ENCODE peak calls at places on chromosomes 7 and 10, in ten cellular contexts. X is mucosa of gallbladder, A is iris pigment epithelial cell, W is germinal center, T is HFF-Myc, V is GM19239, F is stomach, G is anterior cingulate cortex, K is GM23338, S is HEK293T. I is an unnamed sample.

GRCh38 chr10:43316988-43317387 is 50.1 kb upstream of the RASGEF1A start:
- DNase-seq in X (peak), A (no peak), W (no peak), T (no peak), V (no peak), F (no peak), G (no peak), K (peak), S (no peak), I (no peak)

GRCh38 chr7:144995495-144995894 is 159.6 kb upstream of the TPK1 start:
- DNase-seq in X (no peak), A (no peak), W (no peak), T (no peak), V (no peak), F (no peak), G (no peak), K (no peak), S (no peak), I (no peak)

GRCh38 chr10:6025683-6026225 is 36.4 kb downstream of the IL2RA start:
- DNase-seq in X (no peak), A (no peak), W (no peak), T (no peak), V (no peak), F (no peak), G (no peak), K (no peak), S (no peak), I (no peak)

GRCh38 chr7:146831875-146832274 is 715.3 kb downstream of the CNTNAP2 start:
- DNase-seq in X (no peak), A (no peak), W (no peak), T (no peak), V (no peak), F (no peak), G (no peak), K (no peak), S (no peak), I (no peak)

GRCh38 chr10:102988404-102989314 is 70.6 kb downstream of the CNNM2 start:
- DNase-seq in X (no peak), A (peak), W (no peak), T (no peak), V (no peak), F (no peak), G (no peak), K (no peak), S (no peak), I (no peak)

GRCh38 chr10:93821051-93821772 is 63.5 kb downstream of the LGI1 start:
- DNase-seq in X (no peak), A (peak), W (no peak), T (no peak), V (no peak), F (no peak), G (no peak), K (peak), S (no peak), I (peak)

GRCh38 chr7:128167316-128167691 is 73.8 kb upstream of the LEP start:
- DNase-seq in X (peak), A (peak), W (no peak), T (peak), V (no peak), F (peak), G (peak), K (peak), S (peak), I (peak)

GRCh38 chr10:70675496-70676161 is 3.3 kb downstream of the ADAMTS14 start:
- DNase-seq in X (no peak), A (no peak), W (no peak), T (no peak), V (no peak), F (no peak), G (no peak), K (no peak), S (no peak), I (no peak)

GRCh38 chr7:114944742-114945625 is 23.1 kb downstream of the MDFIC start:
- DNase-seq in X (peak), A (peak), W (no peak), T (peak), V (no peak), F (peak), G (no peak), K (peak), S (no peak), I (no peak)

GRCh38 chr7:115533785-115534184 is 496.8 kb downstream of the TFEC start:
- DNase-seq in X (no peak), A (peak), W (no peak), T (no peak), V (no peak), F (no peak), G (no peak), K (no peak), S (no peak), I (no peak)

GRCh38 chr7:57638651-57639050 is 188.7 kb downstream of the ZNF716 start:
- DNase-seq in X (no peak), A (no peak), W (no peak), T (no peak), V (no peak), F (no peak), G (no peak), K (no peak), S (no peak), I (no peak)

GRCh38 chr10:105185101-105185500 is 544.0 kb downstream of the SORCS3 start:
- DNase-seq in X (no peak), A (no peak), W (no peak), T (no peak), V (no peak), F (no peak), G (no peak), K (no peak), S (no peak), I (no peak)

GRCh38 chr10:103204353-103205255 is 11.5 kb upstream of the NT5C2 start:
- DNase-seq in X (peak), A (peak), W (no peak), T (no peak), V (no peak), F (no peak), G (peak), K (peak), S (peak), I (peak)

GRCh38 chr7:124765401-124766352 is at the start of gene GPR37:
- DNase-seq in X (peak), A (peak), W (peak), T (peak), V (peak), F (peak), G (peak), K (peak), S (peak), I (peak)

GRCh38 chr10:93954726-93955363 is 38.9 kb upstream of the PLCE1 start:
- DNase-seq in X (no peak), A (peak), W (no peak), T (no peak), V (no peak), F (no peak), G (no peak), K (no peak), S (no peak), I (no peak)

GRCh38 chr10:35546824-35547225 is 58.3 kb upstream of the GJD4 start:
- DNase-seq in X (no peak), A (peak), W (no peak), T (no peak), V (no peak), F (no peak), G (no peak), K (peak), S (no peak), I (no peak)